ENCODE peak calls at places on chromosomes 4 and X, in four cellular contexts. Y is left ventricle myocardium inferior, U is lower lobe of right lung, S is GM13977. M is an unnamed sample.

GRCh38 chr4:38902695-38903094 is 35.1 kb downstream of the FAM114A1 start:
- DNase-seq in Y (no peak), U (no peak), S (peak), M (peak)

GRCh38 chr4:47836655-47837581 is 949 bp downstream of the CORIN start:
- DNase-seq in Y (peak), U (peak), S (peak), M (peak)

GRCh38 chr4:168514249-168514852 is 17.5 kb downstream of the PALLD start:
- DNase-seq in Y (no peak), U (no peak), S (peak), M (no peak)

GRCh38 chr4:150816491-150816890 is 198.6 kb downstream of the LRBA start:
- DNase-seq in Y (no peak), U (no peak), S (no peak), M (no peak)

GRCh38 chr4:153497988-153498967 is 32.1 kb downstream of the TMEM131L start:
- DNase-seq in Y (no peak), U (no peak), S (peak), M (no peak)

GRCh38 chr4:89299153-89299789 is 8.3 kb downstream of the GPRIN3 start:
- DNase-seq in Y (no peak), U (no peak), S (no peak), M (no peak)

GRCh38 chrX:101397779-101398178 is 7.0 kb downstream of the RPL36A start:
- DNase-seq in Y (no peak), U (no peak), S (no peak), M (no peak)

GRCh38 chr4:143587703-143588102 is 74.2 kb downstream of the SMARCA5 start:
- DNase-seq in Y (no peak), U (no peak), S (peak), M (no peak)

GRCh38 chrX:16459008-16459407 is 190.9 kb upstream of the S100G start:
- DNase-seq in Y (no peak), U (no peak), S (no peak), M (no peak)

GRCh38 chr4:147525494-147526271 is 44.8 kb downstream of the EDNRA start:
- DNase-seq in Y (no peak), U (no peak), S (no peak), M (no peak)

GRCh38 chrX:132125906-132126305 is 1.9 kb downstream of the FRMD7 start:
- DNase-seq in Y (no peak), U (no peak), S (no peak), M (no peak)

GRCh38 chrX:48940404-48940955 is 16.9 kb downstream of the OTUD5 start:
- DNase-seq in Y (no peak), U (no peak), S (no peak), M (no peak)